ENCODE peak calls at places on chromosomes 12 and 14, in seven cellular contexts. Q, T, R, H, O, C and J are unnamed samples. For H3K4me1, the result is how much of the 10 kb centered on the place peaks cover.

GRCh38 chr12:106493531-106493930 is 89.3 kb upstream of the RFX4 start:
- DNase-seq in Q (no peak), T (no peak), R (no peak), H (no peak), O (no peak), C (peak), J (peak)

GRCh38 chr12:103399986-103400385 is 95.8 kb downstream of the C12orf42 start:
- DNase-seq in Q (no peak), T (no peak), R (no peak), H (no peak), O (no peak), C (no peak), J (no peak)

GRCh38 chr12:131923260-131923659 is 5.8 kb upstream of the PUS1 start:
- DNase-seq in Q (no peak), T (no peak), R (no peak), H (no peak), O (no peak), C (no peak), J (no peak)

GRCh38 chr12:104526320-104526719 is 69.6 kb downstream of the CHST11 start:
- DNase-seq in Q (no peak), T (peak), R (no peak), H (no peak), O (no peak), C (no peak), J (peak)

GRCh38 chr12:68530965-68531364 is 79.7 kb upstream of the RAP1B start:
- DNase-seq in Q (no peak), T (no peak), R (peak), H (no peak), O (no peak), C (no peak), J (no peak)

GRCh38 chr12:42266579-42267230 is 28.7 kb upstream of the YAF2 start:
- DNase-seq in Q (no peak), T (no peak), R (no peak), H (no peak), O (no peak), C (no peak), J (no peak)

GRCh38 chr14:105329411-105330200 is 15.1 kb downstream of the PACS2 start:
- DNase-seq in Q (no peak), T (no peak), R (peak), H (no peak), O (no peak), C (no peak), J (no peak)

GRCh38 chr12:18363321-18363720 is 102.0 kb downstream of the PIK3C2G start:
- DNase-seq in Q (no peak), T (no peak), R (no peak), H (no peak), O (no peak), C (no peak), J (no peak)

GRCh38 chr14:55701638-55702037 is 121.6 kb downstream of the KTN1 start:
- DNase-seq in Q (no peak), T (no peak), R (no peak), H (no peak), O (no peak), C (no peak), J (no peak)

GRCh38 chr12:51216652-51217051 is 1.2 kb downstream of the POU6F1 start:
- DNase-seq in Q (no peak), T (no peak), R (no peak), H (no peak), O (no peak), C (no peak), J (no peak)

GRCh38 chr12:113471619-113472171 is at the start of gene LHX5:
- DNase-seq in Q (no peak), T (no peak), R (no peak), H (no peak), O (no peak), C (no peak), J (no peak)

GRCh38 chr12:123398177-123398916 is 14.4 kb downstream of the KMT5A start:
- DNase-seq in Q (no peak), T (no peak), R (peak), H (no peak), O (no peak), C (peak), J (no peak)

GRCh38 chr12:52223411-52224039 is 9.5 kb upstream of the KRT7 start:
- DNase-seq in Q (no peak), T (no peak), R (no peak), H (peak), O (no peak), C (no peak), J (no peak)

GRCh38 chr14:89349196-89350008 is 67.6 kb downstream of the FOXN3 start:
- DNase-seq in Q (peak), T (no peak), R (no peak), H (no peak), O (no peak), C (peak), J (peak)

GRCh38 chr14:57512221-57512620 is 18.6 kb upstream of the CCDC198 start:
- DNase-seq in Q (no peak), T (no peak), R (no peak), H (no peak), O (no peak), C (no peak), J (peak)

GRCh38 chr14:19930617-19931016 is at the start of gene OR4K1:
- DNase-seq in Q (no peak), T (no peak), R (no peak), H (no peak), O (no peak), C (no peak), J (no peak)

GRCh38 chr12:93058280-93058679 is 129.2 kb upstream of the EEA1 start:
- DNase-seq in Q (no peak), T (no peak), R (no peak), H (no peak), O (no peak), C (no peak), J (no peak)

GRCh38 chr12:50326636-50327284 is 43.4 kb upstream of the LIMA1 start:
- DNase-seq in Q (no peak), T (no peak), R (no peak), H (no peak), O (peak), C (peak), J (no peak)

GRCh38 chr14:36383674-36384421 is 63.4 kb upstream of the MBIP start:
- DNase-seq in Q (no peak), T (no peak), R (peak), H (no peak), O (peak), C (no peak), J (no peak)

GRCh38 chr12:108700833-108701450 is 30.4 kb downstream of the CORO1C start:
- DNase-seq in Q (no peak), T (no peak), R (no peak), H (no peak), O (no peak), C (no peak), J (no peak)

GRCh38 chr14:66017960-66018359 is 468.2 kb upstream of the CCDC196 start:
- DNase-seq in Q (no peak), T (no peak), R (no peak), H (no peak), O (no peak), C (peak), J (no peak)

GRCh38 chr12:12612403-12612802 is 727 bp downstream of the CREBL2 start:
- DNase-seq in Q (no peak), T (peak), R (no peak), H (no peak), O (no peak), C (peak), J (peak)

GRCh38 chr12:118137148-118137678 is 1.3 kb downstream of the PEBP1 start:
- DNase-seq in Q (no peak), T (no peak), R (no peak), H (no peak), O (no peak), C (no peak), J (no peak)

GRCh38 chr12:57008113-57008687 is 1.9 kb upstream of the ZBTB39 start:
- DNase-seq in Q (peak), T (peak), R (no peak), H (no peak), O (no peak), C (peak), J (peak)

GRCh38 chr14:25111061-25111601 is 61.2 kb upstream of the STXBP6 start:
- DNase-seq in Q (no peak), T (no peak), R (no peak), H (no peak), O (no peak), C (peak), J (peak)

GRCh38 chr12:53103860-53104305 is 597 bp downstream of the SOAT2 start:
- DNase-seq in Q (peak), T (no peak), R (no peak), H (peak), O (no peak), C (peak), J (peak)

GRCh38 chr12:124809878-124810277 is 53.8 kb downstream of the SCARB1 start:
- DNase-seq in Q (no peak), T (no peak), R (no peak), H (no peak), O (no peak), C (no peak), J (no peak)

GRCh38 chr12:23767834-23768233 is 181.6 kb downstream of the SOX5 start:
- DNase-seq in Q (no peak), T (no peak), R (no peak), H (no peak), O (no peak), C (no peak), J (no peak)

GRCh38 chr12:92860521-92860920 is 68.6 kb downstream of the EEA1 start:
- DNase-seq in Q (no peak), T (no peak), R (no peak), H (no peak), O (no peak), C (no peak), J (no peak)

GRCh38 chr14:103825103-103825502 is 22.3 kb downstream of the PPP1R13B start:
- DNase-seq in Q (no peak), T (no peak), R (no peak), H (no peak), O (no peak), C (peak), J (no peak)

DNA sequence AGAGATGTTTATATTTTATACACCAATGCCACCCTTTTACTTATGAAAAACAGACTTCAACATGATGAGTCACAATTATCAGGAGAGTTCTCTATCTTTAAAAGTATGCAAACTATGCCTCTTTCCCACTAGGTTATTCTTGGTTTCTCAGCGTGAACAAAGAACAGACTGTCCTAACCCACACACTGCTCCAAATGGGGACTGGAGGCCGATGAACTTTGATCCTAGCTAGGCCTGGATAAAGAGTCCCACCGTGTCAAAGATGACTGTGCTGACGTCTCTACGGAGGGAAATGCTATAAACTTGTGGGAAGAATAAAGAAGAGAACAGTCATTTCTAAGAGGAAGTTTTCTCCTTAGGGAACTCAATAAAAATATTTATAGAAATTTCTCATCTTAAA is 160.1 kb downstream of the EPS8 start:
- DNase-seq in Q (no peak), T (peak), R (peak), H (no peak), O (no peak), C (peak), J (peak)
- H3K4me1 ChIP-seq in Q (under half), T (under half), R (under half), H (under half), O (under half), C (under half), J (under half)

DNA sequence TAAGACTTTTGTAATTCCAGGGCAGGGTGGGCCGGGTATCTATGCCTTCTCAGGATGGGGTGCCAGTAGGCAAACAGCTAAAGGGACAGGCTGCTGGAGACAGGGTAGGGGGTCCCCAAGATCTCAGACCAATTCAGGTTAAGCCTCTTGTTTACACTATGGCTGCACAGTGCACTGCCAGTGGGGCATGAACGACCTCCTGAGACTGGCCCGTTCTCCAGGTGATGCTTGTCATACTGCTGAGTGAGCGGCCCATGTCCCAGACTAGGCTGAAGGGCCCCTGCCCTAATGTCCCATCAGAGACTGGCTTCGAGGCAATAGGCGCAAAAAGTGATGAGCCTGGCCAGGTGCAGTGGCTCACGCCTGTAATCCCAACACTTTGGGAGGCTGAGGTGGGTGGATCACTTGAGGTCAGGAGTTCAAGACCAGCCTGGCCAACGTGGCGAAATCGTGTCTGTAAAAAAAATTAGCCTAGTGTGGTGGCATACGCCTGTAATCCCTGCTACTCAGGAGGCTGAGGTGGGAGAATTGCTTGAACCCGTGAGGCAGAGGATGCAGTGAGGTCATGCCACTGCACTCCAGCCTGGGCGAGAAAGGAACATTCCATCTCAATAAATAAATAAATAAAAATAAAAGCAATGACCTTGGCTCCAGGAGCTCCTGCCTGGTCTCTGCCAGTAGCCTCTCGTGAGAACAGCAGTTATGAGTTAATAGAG is 12.6 kb downstream of the SLC25A29 start:
- DNase-seq in Q (no peak), T (no peak), R (peak), H (peak), O (no peak), C (no peak), J (no peak)
- H3K4me1 ChIP-seq in Q (under half), T (under half), R (under half), H (half or more), O (under half), C (under half), J (under half)

GRCh38 chr12:27523642-27524488 is at the start of gene PPFIBP1:
- DNase-seq in Q (peak), T (peak), R (peak), H (peak), O (peak), C (peak), J (peak)
- H3K4me1 ChIP-seq in Q (under half), T (under half), R (under half), H (under half), O (under half), C (under half), J (under half)

DNA sequence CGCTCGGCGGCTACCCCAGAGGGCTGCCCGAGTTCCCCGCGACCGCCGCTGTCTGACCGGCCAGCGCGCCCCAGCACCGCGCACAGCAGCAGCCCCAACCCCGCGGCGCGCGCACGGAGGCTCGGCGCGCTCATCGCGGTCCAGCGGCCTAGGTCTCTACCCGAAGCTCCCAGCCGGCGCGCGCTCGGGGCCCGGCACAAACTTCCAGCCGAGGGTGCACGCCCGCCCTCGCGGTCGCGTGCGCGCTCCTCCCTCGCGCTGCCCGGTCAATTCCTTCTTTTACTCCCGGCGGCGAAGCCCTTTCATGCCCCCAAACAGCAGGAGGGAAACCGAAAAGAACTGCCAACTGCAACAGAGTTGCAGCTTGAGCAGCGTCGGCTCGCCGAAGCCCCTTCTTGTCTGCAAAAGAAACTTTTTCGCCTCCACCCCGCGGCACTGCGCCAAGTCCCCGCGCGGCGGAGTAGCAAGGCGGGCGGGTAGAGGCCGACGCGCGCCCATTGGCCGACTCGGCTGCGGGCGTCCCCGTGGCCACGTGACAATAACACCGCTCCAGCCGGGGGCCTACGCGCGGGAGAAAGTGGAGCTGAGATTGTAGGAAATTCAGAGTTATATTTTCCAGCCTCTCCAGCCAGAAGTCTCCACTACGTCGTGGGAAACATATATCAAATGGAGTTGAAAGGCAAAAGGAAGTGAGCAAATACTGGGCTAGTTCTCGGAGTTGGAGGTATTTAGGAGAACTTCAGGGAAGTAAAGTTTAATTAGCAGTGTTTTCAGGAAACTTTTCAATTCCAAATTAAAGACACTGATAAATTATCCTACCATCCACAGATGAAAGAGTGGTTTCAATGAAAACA is at the start of gene LRIG3:
- DNase-seq in Q (no peak), T (peak), R (peak), H (peak), O (peak), C (peak), J (peak)
- H3K4me1 ChIP-seq in Q (under half), T (under half), R (under half), H (under half), O (under half), C (under half), J (under half)

DNA sequence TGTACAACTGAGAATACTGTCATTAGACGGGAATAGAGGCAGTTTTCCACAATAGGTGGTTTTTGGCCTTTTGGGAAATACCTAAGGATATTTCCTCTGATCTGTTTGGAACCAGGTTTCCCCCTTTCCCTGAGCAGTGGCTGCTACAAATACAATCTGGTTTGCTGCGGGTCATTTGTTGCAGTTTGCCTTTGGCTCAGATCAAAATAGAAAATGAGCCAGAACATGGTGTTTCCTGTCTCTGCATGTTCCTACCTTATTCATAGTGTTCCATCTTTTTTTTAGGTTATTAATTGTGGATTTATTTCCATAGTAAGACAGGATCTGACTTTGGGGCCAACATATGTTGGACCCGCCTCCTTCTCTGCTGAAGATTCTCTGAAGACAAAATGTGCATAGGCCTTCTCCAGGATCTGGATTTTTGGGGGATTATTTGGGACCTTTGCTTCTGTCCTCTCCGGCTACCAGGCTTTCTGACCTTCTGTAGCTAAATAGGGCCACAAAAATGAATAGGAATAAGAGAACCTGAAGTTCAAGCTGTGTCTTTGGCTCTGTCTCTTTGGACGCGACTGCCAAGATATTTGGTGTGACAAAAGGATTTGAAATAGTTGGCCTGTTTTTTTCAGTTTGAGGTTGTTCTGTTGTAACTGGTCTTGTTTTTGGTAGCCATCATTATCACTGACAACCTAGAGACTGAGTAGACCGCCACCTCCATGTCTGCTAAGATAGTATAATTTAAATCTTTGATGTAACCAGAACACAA is 146.9 kb downstream of the PRKCH start:
- DNase-seq in Q (no peak), T (no peak), R (no peak), H (no peak), O (no peak), C (no peak), J (no peak)
- H3K4me1 ChIP-seq in Q (half or more), T (half or more), R (under half), H (half or more), O (under half), C (under half), J (under half)

GRCh38 chr12:553216-554000 is 93.7 kb downstream of the B4GALNT3 start:
- DNase-seq in Q (peak), T (no peak), R (peak), H (peak), O (no peak), C (peak), J (no peak)

GRCh38 chr12:549476-550082 is 89.8 kb downstream of the B4GALNT3 start:
- DNase-seq in Q (no peak), T (no peak), R (peak), H (peak), O (no peak), C (no peak), J (no peak)

GRCh38 chr12:547883-548470 is 88.2 kb downstream of the B4GALNT3 start:
- DNase-seq in Q (no peak), T (no peak), R (peak), H (peak), O (no peak), C (no peak), J (no peak)

GRCh38 chr12:552466-552865 is 92.7 kb downstream of the B4GALNT3 start:
- DNase-seq in Q (no peak), T (peak), R (peak), H (peak), O (no peak), C (no peak), J (no peak)

GRCh38 chr12:550473-551260 is 90.9 kb downstream of the B4GALNT3 start:
- DNase-seq in Q (no peak), T (no peak), R (no peak), H (peak), O (no peak), C (no peak), J (no peak)
- H3K4me1 ChIP-seq in Q (under half), T (under half), R (under half), H (under half), O (under half), C (under half), J (under half)